ENCODE peak calls at places on chromosome 1, in six cellular contexts. F is IMR-90, Y is PC-3, H is lower lobe of right lung, N is thoracic aorta, K is adrenal gland. X is an unnamed sample. For H3K27me3, the result is how much of the 10 kb centered on the place peaks cover.

GRCh38 chr1:208256556-208256955 is 12.4 kb upstream of the PLXNA2 start:
- DNase-seq in N (no peak), K (no peak), Y (no peak), H (no peak), F (no peak), X (no peak)

GRCh38 chr1:201941420-201942128 is 4.8 kb downstream of the LMOD1 start:
- DNase-seq in N (no peak), Y (no peak), H (no peak), K (no peak), F (no peak), X (peak)

GRCh38 chr1:16082283-16083038 is 9.0 kb upstream of the FAM131C start:
- DNase-seq in Y (peak), F (peak), N (no peak), H (peak), K (peak), X (peak)

GRCh38 chr1:156054500-156055342 is at the start of gene LAMTOR2:
- DNase-seq in H (peak), F (peak), K (peak), N (peak), Y (peak), X (peak)

GRCh38 chr1:115613767-115614166 is 28.0 kb upstream of the VANGL1 start:
- DNase-seq in F (no peak), N (no peak), H (no peak), K (no peak), Y (no peak), X (no peak)

GRCh38 chr1:245306628-245307410 is 152.0 kb downstream of the KIF26B start:
- DNase-seq in Y (no peak), F (no peak), K (no peak), H (no peak), N (no peak), X (no peak)

GRCh38 chr1:53406551-53407235 is 52.5 kb upstream of the DMRTB1 start:
- DNase-seq in F (no peak), H (no peak), Y (no peak), N (no peak), K (no peak), X (no peak)

GRCh38 chr1:151934048-151934493 is 24.8 kb upstream of the THEM4 start:
- DNase-seq in F (peak), H (no peak), K (peak), N (no peak), Y (peak), X (peak)

GRCh38 chr1:22163578-22163977 is 20.7 kb upstream of the WNT4 start:
- DNase-seq in F (no peak), K (no peak), H (no peak), Y (no peak), N (no peak), X (no peak)

GRCh38 chr1:151653397-151653796 is 41.5 kb downstream of the SNX27 start:
- DNase-seq in K (peak), N (no peak), F (peak), H (no peak), Y (no peak), X (no peak)

GRCh38 chr1:10693497-10694273 is 102.8 kb downstream of the CASZ1 start:
- DNase-seq in F (no peak), N (no peak), H (peak), K (peak), Y (peak), X (peak)

GRCh38 chr1:16175610-16176553 is 20.0 kb upstream of the EPHA2 start:
- DNase-seq in K (peak), Y (peak), N (peak), H (peak), F (peak), X (peak)

GRCh38 chr1:151058682-151059341 is 610 bp downstream of the CDC42SE1 start:
- DNase-seq in N (no peak), K (peak), H (peak), Y (peak), F (peak), X (peak)

GRCh38 chr1:201171063-201172036 is 17.1 kb upstream of the TMEM9 start:
- DNase-seq in Y (peak), F (peak), N (no peak), K (peak), H (peak), X (peak)

GRCh38 chr1:46490603-46491499 is 1.2 kb downstream of the DMBX1 start:
- DNase-seq in Y (no peak), N (no peak), K (no peak), F (no peak), H (no peak), X (peak)

GRCh38 chr1:192538407-192539311 is 36.9 kb upstream of the RGS1 start:
- DNase-seq in N (no peak), F (peak), H (no peak), K (no peak), Y (no peak), X (no peak)

GRCh38 chr1:56484695-56485094 is 94.7 kb downstream of the PLPP3 start:
- DNase-seq in F (no peak), Y (no peak), N (no peak), K (no peak), H (no peak), X (no peak)

GRCh38 chr1:162191396-162192322 is 122.2 kb downstream of the NOS1AP start:
- DNase-seq in N (no peak), H (no peak), K (no peak), Y (peak), F (no peak), X (no peak)

GRCh38 chr1:13702425-13703127 is 2.6 kb downstream of the PRDM2 start:
- DNase-seq in F (no peak), H (no peak), K (no peak), Y (no peak), N (no peak), X (no peak)

GRCh38 chr1:102772831-102773230 is 335.5 kb downstream of the COL11A1 start:
- DNase-seq in H (no peak), N (no peak), F (no peak), K (no peak), Y (peak), X (no peak)

GRCh38 chr1:111030590-111030989 is 66.9 kb upstream of the LRIF1 start:
- DNase-seq in K (peak), N (no peak), Y (peak), F (peak), H (no peak), X (peak)

GRCh38 chr1:239123243-239123642 is 263.1 kb upstream of the CHRM3 start:
- DNase-seq in K (no peak), F (no peak), N (no peak), H (no peak), Y (no peak), X (no peak)

GRCh38 chr1:244968431-244968830 is 104.1 kb upstream of the HNRNPU start:
- DNase-seq in F (no peak), N (no peak), H (no peak), K (no peak), Y (no peak), X (no peak)

GRCh38 chr1:194776657-194777056 is 1590.2 kb upstream of the B3GALT2 start:
- DNase-seq in Y (no peak), K (no peak), N (no peak), F (no peak), H (no peak), X (no peak)

GRCh38 chr1:192958871-192959270 is 100.3 kb downstream of the UCHL5 start:
- DNase-seq in Y (no peak), N (no peak), K (no peak), F (peak), H (no peak), X (no peak)

GRCh38 chr1:208240698-208241355 is 3.4 kb downstream of the PLXNA2 start:
- DNase-seq in Y (no peak), K (no peak), F (no peak), N (no peak), H (no peak), X (no peak)

GRCh38 chr1:201885531-201886075 is 3.1 kb upstream of the SHISA4 start:
- DNase-seq in K (peak), N (no peak), Y (peak), H (no peak), F (peak), X (peak)

GRCh38 chr1:11784993-11785769 is 20.6 kb downstream of the MTHFR start:
- DNase-seq in Y (peak), F (peak), H (peak), K (peak), N (no peak), X (peak)

GRCh38 chr1:180237850-180238476 is 7.9 kb downstream of the LHX4 start:
- DNase-seq in H (no peak), Y (no peak), F (no peak), N (no peak), K (no peak), X (no peak)
- H3K27me3 ChIP-seq in H (half or more), Y (half or more), F (half or more), N (under half), K (half or more), X (half or more)

GRCh38 chr1:1177452-1178206 is 3.9 kb downstream of the TTLL10 start:
- DNase-seq in Y (no peak), H (peak), K (no peak), F (no peak), N (no peak), X (peak)
- H3K27me3 ChIP-seq in Y (under half), H (under half), K (under half), F (under half), N (under half), X (under half)

GRCh38 chr1:63317814-63318156 is 4.6 kb upstream of the FOXD3 start:
- DNase-seq in K (no peak), H (no peak), Y (no peak), F (no peak), N (no peak), X (no peak)
- H3K27me3 ChIP-seq in K (half or more), H (half or more), Y (under half), F (half or more), N (under half), X (under half)

GRCh38 chr1:3072948-3073519 is 4.0 kb downstream of the PRDM16 start:
- DNase-seq in N (no peak), Y (no peak), K (no peak), H (no peak), F (no peak), X (peak)
- H3K27me3 ChIP-seq in N (under half), Y (half or more), K (half or more), H (half or more), F (half or more), X (half or more)

X was measured in H7.